ENCODE peak calls at places on chromosome 13, in five cellular contexts. T, K, I, L and Q are unnamed samples.

GRCh38 chr13:35157143-35157755 is 215.2 kb downstream of the NBEA start:
- DNase-seq in T (no peak), K (peak; percentile 46), I (peak; percentile 55), L (no peak), Q (no peak)

GRCh38 chr13:21683034-21683733 is 12.3 kb downstream of the FGF9 start:
- DNase-seq in T (no peak), K (peak; percentile 89), I (no peak), L (no peak), Q (no peak)

GRCh38 chr13:109010912-109011311 is 381.5 kb downstream of the MYO16 start:
- DNase-seq in T (no peak), K (no peak), I (peak; percentile 15), L (no peak), Q (no peak)

GRCh38 chr13:27264181-27264580 is 6.4 kb upstream of the RASL11A start:
- DNase-seq in T (no peak), K (peak; percentile 78), I (no peak), L (no peak), Q (no peak)

GRCh38 chr13:41554626-41555386 is 97.5 kb downstream of the RGCC start:
- DNase-seq in T (peak; percentile 67), K (no peak), I (no peak), L (no peak), Q (no peak)

GRCh38 chr13:35475131-35475959 is 1.1 kb downstream of the MAB21L1 start:
- DNase-seq in T (no peak), K (peak; percentile 47), I (peak; percentile 66), L (no peak), Q (peak; percentile 80)

GRCh38 chr13:70571221-70571620 is 463.0 kb upstream of the KLHL1 start:
- DNase-seq in T (no peak), K (no peak), I (no peak), L (no peak), Q (no peak)

GRCh38 chr13:51252954-51253531 is 30.8 kb downstream of the FAM124A start:
- DNase-seq in T (no peak), K (no peak), I (no peak), L (no peak), Q (no peak)

GRCh38 chr13:72205773-72206172 is 338.8 kb upstream of the DACH1 start:
- DNase-seq in T (no peak), K (peak; percentile 85), I (no peak), L (no peak), Q (no peak)

GRCh38 chr13:43301341-43301969 is 278.1 kb downstream of the DNAJC15 start:
- DNase-seq in T (no peak), K (peak; percentile 38), I (no peak), L (no peak), Q (no peak)

GRCh38 chr13:22700488-22700887 is 480.3 kb upstream of the SGCG start:
- DNase-seq in T (no peak), K (no peak), I (no peak), L (no peak), Q (no peak)

GRCh38 chr13:76860706-76861105 is 25.5 kb downstream of the KCTD12 start:
- DNase-seq in T (no peak), K (no peak), I (no peak), L (no peak), Q (no peak)

GRCh38 chr13:57672168-57672567 is 40.6 kb downstream of the PCDH17 start:
- DNase-seq in T (no peak), K (no peak), I (no peak), L (no peak), Q (no peak)

GRCh38 chr13:101265934-101266333 is 150.4 kb downstream of the NALCN start:
- DNase-seq in T (no peak), K (peak; percentile 12), I (no peak), L (no peak), Q (no peak)

GRCh38 chr13:101272886-101273285 is 143.4 kb downstream of the NALCN start:
- DNase-seq in T (no peak), K (no peak), I (no peak), L (no peak), Q (no peak)

GRCh38 chr13:101264931-101265330 is 151.4 kb downstream of the NALCN start:
- DNase-seq in T (no peak), K (no peak), I (no peak), L (no peak), Q (no peak)

GRCh38 chr13:101271681-101272245 is 144.5 kb downstream of the NALCN start:
- DNase-seq in T (no peak), K (no peak), I (no peak), L (no peak), Q (no peak)

GRCh38 chr13:101267656-101268055 is 148.7 kb downstream of the NALCN start:
- DNase-seq in T (no peak), K (peak; percentile 81), I (no peak), L (no peak), Q (no peak)
- H3K27ac ChIP-seq in T (no peak overlapping the region), K (no peak overlapping the region), I (no peak overlapping the region), L (no peak overlapping the region), Q (no peak overlapping the region)

GRCh38 chr13:20127263-20127562 is 33.6 kb downstream of the GJA3 start:
- DNase-seq in T (no peak), K (no peak), I (no peak), L (no peak), Q (no peak)
- TF ChIP-seq CTCF in T (no peak), K (no peak), I (no peak), L (no peak), Q (no peak)

GRCh38 chr13:25581351-25581750 is 209.6 kb downstream of the ATP8A2 start:
- DNase-seq in T (no peak), K (no peak), I (no peak), L (no peak), Q (no peak)
- H3K27me3 ChIP-seq in T (no peaks in the 10 kb centered on the region), K (no peaks in the 10 kb centered on the region), I (no peaks in the 10 kb centered on the region), L (no peaks in the 10 kb centered on the region), Q (no peaks in the 10 kb centered on the region)

GRCh38 chr13:50094615-50095293 is 79.5 kb downstream of the KCNRG start:
- DNase-seq in T (no peak), K (peak; percentile 50), I (no peak), L (no peak), Q (no peak)
- H3K27ac ChIP-seq in T (no peak overlapping the region), K (no peak overlapping the region), I (no peak overlapping the region), L (no peak overlapping the region), Q (no peak overlapping the region)

GRCh38 chr13:30559274-30559673 is 58.4 kb upstream of the USPL1 start:
- DNase-seq in T (no peak), K (no peak), I (no peak), L (no peak), Q (no peak)

GRCh38 chr13:30565658-30566057 is 52.1 kb upstream of the USPL1 start:
- DNase-seq in T (no peak), K (peak; percentile 53), I (no peak), L (no peak), Q (no peak)

GRCh38 chr13:30567072-30567471 is 50.6 kb upstream of the USPL1 start:
- DNase-seq in T (no peak), K (peak; percentile 40), I (no peak), L (no peak), Q (no peak)

GRCh38 chr13:30561506-30561905 is 56.2 kb upstream of the USPL1 start:
- DNase-seq in T (no peak), K (peak; percentile 51), I (no peak), L (no peak), Q (no peak)

GRCh38 chr13:30564489-30564888 is 53.2 kb upstream of the USPL1 start:
- DNase-seq in T (no peak), K (no peak), I (no peak), L (no peak), Q (no peak)
- TF ChIP-seq CTCF in T (no peak), K (no peak), I (no peak), L (no peak), Q (no peak)

GRCh38 chr13:36674337-36675212 is 755 bp downstream of the SERTM1 start:
- DNase-seq in T (no peak), K (no peak), I (peak; percentile 50), L (no peak), Q (peak; percentile 66)
- H3K27me3 ChIP-seq in T (peaks cover 8% of the 10 kb centered on the region), K (peaks cover 15% of the 10 kb centered on the region), I (peaks cover 73% of the 10 kb centered on the region), L (no peaks in the 10 kb centered on the region), Q (peaks cover 37% of the 10 kb centered on the region)